ENCODE peak calls at places on chromosomes 1 and 21, in six cellular contexts. O is thoracic aorta, Z is tibial artery, Q is pancreas, W is heart right ventricle, A is transverse colon. I is an unnamed sample.

GRCh38 chr1:165898837-165899236 is 71.4 kb downstream of the UCK2 start:
- DNase-seq in O (peak; percentile 71), Q (no peak), A (no peak), W (no peak), Z (peak; percentile 41), I (peak; percentile 51)

GRCh38 chr21:15531986-15532385 is 197.8 kb upstream of the USP25 start:
- DNase-seq in Q (no peak), A (no peak), O (no peak), W (no peak), Z (no peak), I (no peak)

GRCh38 chr21:15064576-15065380 is at the start of gene NRIP1:
- DNase-seq in Q (peak; percentile 94), Z (peak; percentile 86), O (peak; percentile 50), A (peak; percentile 93), W (peak; percentile 93), I (peak; percentile 92)

GRCh38 chr1:34928865-34929496 is 469 bp downstream of the DLGAP3 start:
- DNase-seq in A (no peak), Z (no peak), W (no peak), O (no peak), Q (no peak), I (no peak)

GRCh38 chr1:240099748-240100147 is 8.1 kb downstream of the FMN2 start:
- DNase-seq in O (no peak), Q (no peak), Z (no peak), A (no peak), W (no peak), I (no peak)

GRCh38 chr21:25790122-25790951 is 55.6 kb downstream of the GABPA start:
- DNase-seq in Q (no peak), A (no peak), Z (no peak), W (no peak), O (no peak), I (no peak)

GRCh38 chr1:67570473-67571143 is 114.4 kb upstream of the GADD45A start:
- DNase-seq in O (no peak), A (no peak), W (no peak), Q (no peak), Z (no peak), I (no peak)

GRCh38 chr1:8004803-8005573 is 21.1 kb downstream of the ERRFI1 start:
- DNase-seq in O (peak; percentile 66), W (peak; percentile 75), A (peak; percentile 75), Q (peak; percentile 85), Z (peak; percentile 96), I (peak; percentile 78)

GRCh38 chr1:66728021-66728420 is 24.2 kb upstream of the DYNLT5 start:
- DNase-seq in Q (no peak), W (no peak), A (no peak), O (no peak), Z (no peak), I (no peak)

GRCh38 chr1:187714501-187714900 is 885.8 kb downstream of the PLA2G4A start:
- DNase-seq in O (no peak), W (no peak), Z (no peak), Q (no peak), A (no peak), I (no peak)

GRCh38 chr1:218847089-218847768 is 326.4 kb upstream of the LYPLAL1 start:
- DNase-seq in Q (no peak), O (no peak), W (no peak), Z (no peak), A (no peak), I (no peak)

GRCh38 chr1:60051191-60051590 is 22.4 kb downstream of the C1orf87 start:
- DNase-seq in Q (no peak), A (no peak), Z (no peak), O (no peak), W (no peak), I (no peak)

GRCh38 chr1:95004013-95004412 is 68.7 kb downstream of the ALG14 start:
- DNase-seq in W (no peak), O (no peak), Z (no peak), Q (no peak), A (peak; percentile 21), I (no peak)

GRCh38 chr21:37445228-37445627 is 78.7 kb downstream of the DYRK1A start:
- DNase-seq in O (no peak), A (no peak), W (no peak), Q (no peak), Z (no peak), I (no peak)

GRCh38 chr1:4210043-4210442 is 310.0 kb upstream of the C1orf174 start:
- DNase-seq in Z (no peak), A (no peak), O (no peak), W (no peak), Q (no peak), I (no peak)

GRCh38 chr21:34205811-34206635 is 132.6 kb downstream of the MRPS6 start:
- DNase-seq in Q (no peak), W (no peak), O (no peak), Z (no peak), A (no peak), I (no peak)

GRCh38 chr1:21269461-21270085 is 20.7 kb downstream of the ECE1 start:
- DNase-seq in Z (no peak), Q (peak; percentile 40), W (no peak), A (no peak), O (no peak), I (no peak)

GRCh38 chr1:21273743-21274142 is 16.5 kb downstream of the ECE1 start:
- DNase-seq in A (no peak), O (no peak), W (peak; percentile 52), Z (no peak), Q (peak; percentile 40), I (no peak)

GRCh38 chr1:21270086-21270689 is 20.1 kb downstream of the ECE1 start:
- DNase-seq in O (no peak), Z (peak; percentile 83), Q (peak; percentile 88), W (peak; percentile 82), A (peak; percentile 82), I (peak; percentile 75)

GRCh38 chr1:21271550-21271949 is 18.7 kb downstream of the ECE1 start:
- DNase-seq in O (no peak), Z (no peak), A (no peak), W (no peak), Q (peak; percentile 14), I (no peak)

DNA sequence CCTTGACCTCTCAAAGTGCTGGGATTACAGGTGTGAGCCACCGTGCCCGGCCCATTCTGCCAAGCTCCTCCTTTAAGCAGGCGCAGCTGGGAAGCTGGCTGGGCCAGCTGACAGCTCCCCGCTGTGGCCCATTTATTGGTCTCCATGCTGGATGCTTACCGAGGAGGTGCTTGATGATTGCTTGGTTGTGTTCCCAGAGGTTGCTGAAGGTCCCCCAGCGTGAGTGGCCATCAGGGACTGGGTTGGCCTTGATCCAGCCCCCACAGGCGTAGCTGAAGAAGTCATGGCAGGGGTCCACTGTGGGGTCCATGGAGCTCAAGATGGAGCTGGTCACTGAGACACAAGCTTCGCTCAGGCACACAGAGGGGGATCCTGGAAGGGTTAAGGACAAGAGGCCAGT is 17.7 kb downstream of the ECE1 start:
- DNase-seq in O (no peak), Z (no peak), Q (peak; percentile 46), A (no peak), W (no peak), I (no peak)
- H3K4me1 ChIP-seq in O (peaks cover 21% of the 10 kb centered on the region), Z (peaks cover 47% of the 10 kb centered on the region), Q (peaks cover 62% of the 10 kb centered on the region), A (no peaks in the 10 kb centered on the region), W (peaks cover 68% of the 10 kb centered on the region), I (peaks cover 11% of the 10 kb centered on the region)

DNA sequence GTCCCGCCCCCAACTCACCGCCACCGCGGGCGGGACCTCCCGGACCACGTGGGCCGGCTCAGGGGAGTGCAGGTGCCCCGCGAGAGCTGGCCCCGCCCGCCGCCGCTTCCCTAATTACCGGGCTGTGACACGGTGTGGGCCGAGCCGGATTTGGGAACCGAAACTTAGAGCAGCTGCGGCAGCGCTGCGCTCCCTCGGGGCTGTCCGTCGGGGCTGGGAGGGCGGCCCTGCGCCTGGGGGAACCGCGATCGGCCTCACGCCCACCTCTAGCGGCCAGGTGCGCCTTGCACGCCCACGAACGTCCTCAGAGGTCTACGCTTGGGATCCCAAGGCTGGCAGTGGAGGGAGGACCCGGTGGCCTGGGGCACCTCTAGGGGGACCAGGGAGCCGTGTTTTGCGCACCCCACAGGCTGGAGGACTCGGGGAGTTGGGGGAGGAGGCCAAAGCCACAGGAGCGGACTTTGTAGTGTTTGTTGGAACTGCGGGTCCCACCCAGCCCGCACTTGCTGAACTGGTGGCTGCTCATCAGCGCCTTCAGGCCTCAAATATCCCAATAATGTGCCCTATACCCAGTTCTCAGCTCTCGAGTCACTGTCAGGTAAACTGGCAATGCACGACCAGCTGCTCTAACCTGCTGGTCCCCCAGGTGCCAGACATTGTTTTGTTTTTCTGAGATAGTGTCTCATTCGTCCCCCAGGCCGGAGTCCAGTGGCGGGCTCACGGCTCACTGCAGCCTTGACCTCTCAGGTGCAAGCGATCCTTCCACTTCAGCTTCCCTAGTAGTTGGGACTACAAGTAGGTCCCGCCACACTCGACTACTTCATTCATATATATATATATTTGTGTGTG is 781 bp upstream of the NADK start:
- DNase-seq in Q (peak; percentile 91), W (peak; percentile 74), O (no peak), Z (peak; percentile 75), A (peak; percentile 95), I (peak; percentile 88)
- TF ChIP-seq CTCF in Q (no peak), W (no peak), O (no peak), Z (no peak), A (peak; percentile 60), I (no peak)

DNA sequence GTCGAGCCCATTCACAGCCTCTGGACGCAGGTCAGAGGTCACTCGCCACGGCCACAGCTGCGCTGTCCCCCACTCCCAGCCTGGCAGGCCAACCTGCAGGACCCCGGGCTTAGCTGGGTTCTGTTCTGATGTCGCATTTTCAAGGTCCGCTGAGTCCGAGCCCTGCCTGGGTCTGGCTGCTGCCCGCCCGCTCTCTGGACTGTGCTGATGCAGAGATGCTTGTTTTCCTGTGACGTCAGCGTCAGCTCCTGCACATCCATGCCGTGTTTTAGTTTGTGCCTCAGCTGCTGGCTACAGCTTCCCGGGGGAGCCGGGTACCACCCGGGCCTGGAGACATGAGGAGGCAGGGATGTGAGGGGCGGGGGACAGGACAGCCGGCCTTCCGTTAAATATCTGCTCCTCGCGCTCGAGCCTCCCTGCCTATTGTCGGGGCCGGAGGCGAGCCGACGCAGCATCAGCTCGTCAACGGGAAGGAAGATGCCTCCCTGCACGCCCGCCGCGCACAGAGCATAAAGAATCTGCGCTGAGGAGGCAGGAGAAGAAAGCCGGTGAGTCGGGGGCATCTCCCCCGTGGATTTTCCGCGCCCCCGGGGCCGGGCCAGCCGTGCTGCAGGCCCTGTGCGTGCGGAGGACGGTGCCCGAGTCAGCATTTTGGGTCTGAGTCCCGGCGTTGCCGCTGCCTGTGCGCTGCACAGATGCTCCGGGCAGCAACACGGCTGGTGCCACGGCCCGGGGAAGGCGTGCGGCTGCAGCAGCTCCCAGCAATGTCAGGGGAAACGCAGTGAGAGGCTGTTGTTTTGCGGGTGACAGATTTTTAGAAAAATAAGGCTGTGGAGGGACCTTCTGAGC is 23.4 kb downstream of the PRKCZ start:
- DNase-seq in W (peak; percentile 7), A (no peak), Q (peak; percentile 61), O (no peak), Z (no peak), I (no peak)
- H3K27me3 ChIP-seq in W (no peaks in the 10 kb centered on the region), A (no peaks in the 10 kb centered on the region), Q (no peaks in the 10 kb centered on the region), O (no peaks in the 10 kb centered on the region), Z (peaks cover 77% of the 10 kb centered on the region), I (no peaks in the 10 kb centered on the region)

DNA sequence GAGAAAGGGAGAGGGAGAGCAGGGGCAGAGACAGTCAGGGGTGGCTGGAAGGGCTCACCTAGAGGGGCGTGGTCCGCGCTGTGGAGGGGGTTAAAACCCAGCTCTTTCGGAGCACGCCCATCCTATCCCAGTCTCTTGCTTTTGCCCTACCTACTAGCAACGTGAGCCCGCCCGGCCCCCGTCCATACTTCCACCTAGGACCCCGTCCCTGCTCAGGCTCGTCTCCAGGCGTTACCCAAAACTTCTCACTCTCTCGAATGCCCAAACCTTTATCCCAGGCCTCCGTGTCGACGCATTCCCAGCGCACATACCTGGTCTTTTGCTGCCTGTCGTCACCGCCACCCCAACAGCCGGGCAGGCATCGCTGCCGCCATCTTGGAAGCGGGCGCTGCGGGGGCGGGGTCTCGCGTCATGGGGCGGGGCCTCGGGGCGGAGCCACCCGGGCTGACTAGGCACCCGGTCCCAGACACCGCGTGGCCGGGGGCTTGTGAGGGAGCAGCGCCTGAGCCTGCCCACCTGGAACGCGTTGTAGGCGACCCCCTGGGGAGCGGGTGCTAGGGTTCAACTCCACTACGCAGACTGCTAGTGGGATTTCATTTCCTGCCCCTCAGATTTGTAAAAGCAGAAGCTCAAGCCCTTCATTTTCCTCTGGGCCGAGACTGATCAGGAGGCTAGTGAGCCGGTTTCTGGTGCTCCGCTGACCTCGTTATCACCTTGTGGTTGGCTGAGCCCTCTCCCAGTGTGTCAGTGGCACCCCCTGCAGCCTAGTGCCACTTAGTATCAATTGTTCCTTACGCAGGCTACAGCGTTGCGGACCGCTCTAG is at the start of gene B4GALT3:
- DNase-seq in A (peak; percentile 94), O (peak; percentile 43), Q (peak; percentile 97), Z (peak; percentile 89), W (peak; percentile 93), I (peak; percentile 93)
- H3K4me1 ChIP-seq in A (no peaks in the 10 kb centered on the region), O (peaks cover 8% of the 10 kb centered on the region), Q (peaks cover 4% of the 10 kb centered on the region), Z (peaks cover 27% of the 10 kb centered on the region), W (peaks cover 53% of the 10 kb centered on the region), I (peaks cover 7% of the 10 kb centered on the region)